ENCODE peak calls at places on chromosomes 5 and 9, in seven cellular contexts. V is hepatocyte, I is mammary epithelial cell, X is nephron progenitor cell, D is bronchial epithelial cell, T is left ventricle myocardium inferior, M is prostate gland. K is an unnamed sample.

GRCh38 chr5:179223961-179224360 is 121.3 kb downstream of the ADAMTS2 start:
- DNase-seq in V (no peak), I (no peak), X (no peak), D (no peak), T (no peak), M (no peak), K (no peak)

GRCh38 chr5:177601577-177602457 is 1.9 kb downstream of the B4GALT7 start:
- DNase-seq in V (no peak), I (no peak), X (peak), D (no peak), T (no peak), M (no peak), K (no peak)

GRCh38 chr9:132662152-132662945 is 7.4 kb downstream of the DDX31 start:
- DNase-seq in V (no peak), I (no peak), X (no peak), D (no peak), T (no peak), M (no peak), K (no peak)

GRCh38 chr5:97002983-97003382 is 67.1 kb downstream of the LNPEP start:
- DNase-seq in V (no peak), I (no peak), X (no peak), D (no peak), T (no peak), M (no peak), K (no peak)

GRCh38 chr5:166883016-166883415 is 1408.4 kb upstream of the WWC1 start:
- DNase-seq in V (no peak), I (peak), X (no peak), D (peak), T (no peak), M (no peak), K (no peak)

GRCh38 chr5:17910318-17910717 is 276.1 kb downstream of the TAF11L14 start:
- DNase-seq in V (no peak), I (peak), X (no peak), D (peak), T (no peak), M (no peak), K (no peak)

GRCh38 chr5:54900906-54901725 is 84.3 kb downstream of the ESM1 start:
- DNase-seq in V (peak), I (peak), X (no peak), D (peak), T (no peak), M (no peak), K (no peak)

GRCh38 chr9:77848897-77849296 is 182.7 kb downstream of the GNAQ start:
- DNase-seq in V (peak), I (peak), X (no peak), D (peak), T (peak), M (no peak), K (no peak)

GRCh38 chr5:61301820-61302563 is 30.1 kb upstream of the ZSWIM6 start:
- DNase-seq in V (peak), I (peak), X (no peak), D (peak), T (peak), M (peak), K (no peak)

GRCh38 chr5:57033103-57033502 is 81.2 kb upstream of the MIER3 start:
- DNase-seq in V (peak), I (peak), X (no peak), D (peak), T (no peak), M (no peak), K (no peak)

GRCh38 chr9:13378171-13378570 is 98.7 kb upstream of the MPDZ start:
- DNase-seq in V (no peak), I (no peak), X (no peak), D (no peak), T (no peak), M (no peak), K (no peak)

GRCh38 chr5:54518146-54519082 is 855 bp downstream of the SNX18 start:
- DNase-seq in V (peak), I (peak), X (peak), D (peak), T (peak), M (peak), K (no peak)

GRCh38 chr5:90494043-90494442 is 19.4 kb downstream of the POLR3G start:
- DNase-seq in V (no peak), I (no peak), X (no peak), D (no peak), T (no peak), M (no peak), K (no peak)

GRCh38 chr5:143154495-143155375 is 248.8 kb downstream of the NR3C1 start:
- DNase-seq in V (no peak), I (peak), X (no peak), D (peak), T (no peak), M (no peak), K (no peak)

GRCh38 chr5:78985407-78986223 is 505 bp upstream of the ARSB start:
- DNase-seq in V (peak), I (peak), X (peak), D (peak), T (no peak), M (no peak), K (no peak)

GRCh38 chr5:56004874-56005273 is 10.1 kb upstream of the IL6ST start:
- DNase-seq in V (no peak), I (no peak), X (no peak), D (no peak), T (no peak), M (no peak), K (no peak)

GRCh38 chr9:88537743-88538055 is 2.7 kb downstream of the NXNL2 start:
- DNase-seq in V (peak), I (peak), X (peak), D (peak), T (peak), M (no peak), K (no peak)

GRCh38 chr5:53430618-53431252 is 49.7 kb upstream of the FST start:
- DNase-seq in V (peak), I (peak), X (no peak), D (peak), T (no peak), M (no peak), K (no peak)

GRCh38 chr9:121437891-121438290 is 61.8 kb downstream of the GGTA1 start:
- DNase-seq in V (no peak), I (no peak), X (no peak), D (no peak), T (no peak), M (no peak), K (no peak)

GRCh38 chr5:158013303-158013702 is 154.4 kb upstream of the CLINT1 start:
- DNase-seq in V (no peak), I (no peak), X (no peak), D (no peak), T (no peak), M (no peak), K (no peak)

GRCh38 chr5:31741496-31741895 is 102.6 kb downstream of the PDZD2 start:
- DNase-seq in V (no peak), I (no peak), X (no peak), D (no peak), T (peak), M (peak), K (no peak)

GRCh38 chr9:108416321-108416720 is 439.5 kb downstream of the ACTL7B start:
- DNase-seq in V (peak), I (peak), X (no peak), D (peak), T (no peak), M (no peak), K (no peak)

GRCh38 chr9:2228132-2228531 is 213.0 kb downstream of the SMARCA2 start:
- DNase-seq in V (peak), I (no peak), X (peak), D (no peak), T (no peak), M (no peak), K (no peak)

GRCh38 chr5:143188692-143189091 is 214.8 kb downstream of the NR3C1 start:
- DNase-seq in V (no peak), I (no peak), X (no peak), D (no peak), T (no peak), M (no peak), K (no peak)

GRCh38 chr5:176680226-176680563 is 32.9 kb downstream of the TSPAN17 start:
- DNase-seq in V (no peak), I (no peak), X (peak), D (no peak), T (no peak), M (no peak), K (no peak)

GRCh38 chr5:160293901-160294561 is 18.3 kb downstream of the CCNJL start:
- DNase-seq in V (no peak), I (peak), X (no peak), D (peak), T (peak), M (no peak), K (no peak)

GRCh38 chr5:128667148-128667547 is 129.1 kb upstream of the FBN2 start:
- DNase-seq in V (peak), I (no peak), X (no peak), D (peak), T (no peak), M (no peak), K (no peak)
- TF ChIP-seq CTCF in V (peak), I (peak), X (no peak), D (peak), T (peak), M (no peak), K (peak)

DNA sequence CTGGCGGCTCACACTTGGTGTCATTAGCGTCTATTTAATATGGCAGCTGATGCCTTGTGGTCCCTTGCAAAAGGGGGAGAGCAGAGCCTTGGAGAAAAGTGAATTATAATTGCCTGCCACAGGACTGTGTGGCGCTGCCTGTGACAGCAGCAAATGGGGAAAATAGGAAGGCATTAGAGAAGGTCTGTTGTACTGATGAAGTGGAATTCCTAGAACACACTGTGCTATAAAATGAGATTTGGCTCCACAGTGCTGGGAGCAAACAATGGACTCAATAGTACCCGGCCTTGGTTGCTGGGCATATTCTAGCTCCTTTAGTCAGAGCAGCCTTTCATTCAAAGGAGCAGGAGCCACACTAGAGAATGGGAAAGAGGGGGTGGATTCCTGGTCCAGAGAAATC is 21.3 kb downstream of the SEMA6A start:
- DNase-seq in V (no peak), I (no peak), X (no peak), D (no peak), T (no peak), M (no peak), K (no peak)
- TF ChIP-seq CTCF in V (no peak), I (no peak), X (no peak), D (no peak), T (no peak), M (no peak), K (no peak)

GRCh38 chr9:36033788-36034187 is 2.9 kb upstream of the RECK start:
- DNase-seq in V (no peak), I (no peak), X (no peak), D (no peak), T (no peak), M (no peak), K (no peak)
- TF ChIP-seq CTCF in V (no peak), I (no peak), X (no peak), D (no peak), T (no peak), M (no peak), K (no peak)

GRCh38 chr5:35939639-35940038 is 1.2 kb upstream of the CAPSL start:
- DNase-seq in V (no peak), I (no peak), X (no peak), D (no peak), T (no peak), M (no peak), K (no peak)
- TF ChIP-seq CTCF in V (no peak), I (no peak), X (no peak), D (no peak), T (no peak), M (no peak), K (no peak)

DNA sequence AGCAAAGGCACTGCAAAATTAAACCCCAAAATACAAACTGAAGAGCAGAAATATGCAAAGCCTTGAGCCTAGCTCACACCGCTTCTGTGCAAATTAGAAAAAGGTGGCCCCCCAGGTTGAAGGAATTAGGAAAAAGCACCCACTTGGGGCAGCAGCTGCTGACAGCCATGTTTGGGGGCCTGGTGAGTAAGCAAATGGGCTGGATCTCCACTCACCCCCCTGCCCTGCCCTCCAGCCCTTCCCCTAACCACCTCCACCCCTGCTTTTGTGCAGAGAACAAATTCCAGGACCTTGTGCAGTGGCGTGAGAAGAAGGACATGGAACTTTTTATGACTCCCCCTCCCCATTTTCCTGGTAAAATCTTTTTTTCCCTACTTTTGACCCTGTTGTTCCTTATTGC is 92.0 kb upstream of the DNAH5 start:
- DNase-seq in V (peak), I (peak), X (no peak), D (peak), T (no peak), M (no peak), K (no peak)
- TF ChIP-seq CTCF in V (no peak), I (no peak), X (no peak), D (no peak), T (no peak), M (no peak), K (no peak)

DNA sequence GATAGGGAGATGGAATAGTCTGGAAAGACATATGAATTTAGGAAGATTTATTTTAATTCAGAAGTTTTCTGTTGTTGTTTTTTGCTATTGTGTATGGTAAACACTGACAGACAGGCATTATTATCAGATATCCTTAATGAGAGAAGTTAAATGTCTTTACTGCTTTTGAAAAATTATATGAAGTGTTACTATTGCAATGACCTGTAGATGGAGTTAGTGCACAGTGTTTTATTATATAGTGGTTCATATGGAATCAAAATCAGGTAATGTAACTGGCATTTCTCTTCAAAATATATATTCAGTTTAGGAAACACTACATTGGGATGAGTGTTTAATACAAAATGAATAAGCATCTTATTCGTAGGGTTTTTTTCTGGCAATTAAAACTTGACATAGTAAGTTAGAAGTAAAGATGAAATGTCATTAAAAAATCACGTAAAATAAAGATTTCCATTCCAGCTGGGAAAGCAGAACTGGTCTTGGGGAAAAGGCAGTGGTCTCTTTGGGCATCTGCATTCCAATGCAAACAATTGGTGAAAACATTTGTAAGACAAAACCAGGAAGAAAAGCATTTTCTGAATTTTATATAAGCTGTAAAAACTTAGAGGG is 3.9 kb downstream of the GABRA1 start:
- DNase-seq in V (peak), I (no peak), X (no peak), D (peak), T (no peak), M (no peak), K (no peak)
- TF ChIP-seq CTCF in V (peak), I (peak), X (peak), D (peak), T (no peak), M (peak), K (peak)

GRCh38 chr9:86449246-86449645 is 95.0 kb upstream of the TUT7 start:
- DNase-seq in V (no peak), I (no peak), X (no peak), D (no peak), T (no peak), M (no peak), K (no peak)

GRCh38 chr9:86443992-86444391 is 89.8 kb upstream of the TUT7 start:
- DNase-seq in V (no peak), I (no peak), X (no peak), D (no peak), T (no peak), M (no peak), K (no peak)

DNA sequence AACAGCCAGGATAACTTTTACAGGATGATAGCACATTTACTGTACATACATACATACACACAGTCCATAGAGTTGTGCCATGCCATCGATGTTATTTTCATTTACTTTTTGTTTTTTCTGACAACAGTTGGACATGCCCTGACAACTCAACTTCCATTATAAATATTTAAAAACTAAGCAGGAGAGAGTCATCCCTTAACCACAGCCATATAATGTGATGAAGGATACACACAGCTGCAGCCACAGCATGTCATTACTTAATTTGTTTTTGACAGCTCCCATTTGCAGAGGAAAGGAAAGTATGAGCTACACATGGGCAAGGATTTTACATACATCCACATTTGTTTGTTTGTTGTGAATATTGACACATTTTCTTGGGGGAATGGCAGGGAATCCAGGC is 91.4 kb upstream of the TUT7 start:
- DNase-seq in V (no peak), I (peak), X (no peak), D (peak), T (no peak), M (no peak), K (no peak)
- TF ChIP-seq CTCF in V (no peak), I (no peak), X (no peak), D (no peak), T (no peak), M (no peak), K (no peak)